ENCODE peak calls at places on chromosomes 12 and 14, in four cellular contexts. G, K, J and L are unnamed samples.

GRCh38 chr14:104290058-104290667 is 151.8 kb downstream of the KIF26A start:
- DNase-seq in G (no peak), K (no peak), J (no peak), L (no peak)

GRCh38 chr14:98949506-98950135 is 322.4 kb downstream of the BCL11B start:
- DNase-seq in G (no peak), K (no peak), J (no peak), L (no peak)

GRCh38 chr14:85625925-85626585 is 96.1 kb downstream of the FLRT2 start:
- DNase-seq in G (no peak), K (no peak), J (no peak), L (no peak)

GRCh38 chr14:103526914-103527248 is 2.1 kb upstream of the TRMT61A start:
- DNase-seq in G (no peak), K (no peak), J (no peak), L (no peak)

GRCh38 chr14:91063119-91063518 is 2.7 kb upstream of the RPS6KA5 start:
- DNase-seq in G (peak; percentile 60), K (no peak), J (no peak), L (peak; percentile 16)

GRCh38 chr14:55430024-55430690 is 10.3 kb downstream of the TBPL2 start:
- DNase-seq in G (no peak), K (peak; percentile 92), J (peak; percentile 23), L (peak; percentile 64)

GRCh38 chr12:86959766-86960458 is 703.7 kb upstream of the MGAT4C start:
- DNase-seq in G (no peak), K (no peak), J (no peak), L (no peak)

GRCh38 chr12:34257093-34257492 is 234.8 kb downstream of the ALG10 start:
- DNase-seq in G (no peak), K (peak; percentile 4), J (no peak), L (no peak)

GRCh38 chr12:54390668-54391551 is 6.4 kb upstream of the ZNF385A start:
- DNase-seq in G (no peak), K (peak; percentile 95), J (peak; percentile 96), L (no peak)

GRCh38 chr12:85805654-85806053 is 30.6 kb downstream of the RASSF9 start:
- DNase-seq in G (no peak), K (no peak), J (no peak), L (no peak)

GRCh38 chr12:95102916-95103671 is 29.7 kb upstream of the NR2C1 start:
- DNase-seq in G (peak; percentile 90), K (no peak), J (no peak), L (peak; percentile 18)

GRCh38 chr12:116717466-116718457 is 20.1 kb downstream of the SPRING1 start:
- DNase-seq in G (no peak), K (no peak), J (no peak), L (no peak)

GRCh38 chr12:75995691-75996090 is 35.9 kb downstream of the PHLDA1 start:
- DNase-seq in G (no peak), K (no peak), J (no peak), L (no peak)

GRCh38 chr12:89015419-89015818 is 336.9 kb downstream of the DUSP6 start:
- DNase-seq in G (no peak), K (no peak), J (no peak), L (no peak)

GRCh38 chr12:46579474-46579873 is 206.9 kb upstream of the SLC38A2 start:
- DNase-seq in G (no peak), K (no peak), J (no peak), L (peak; percentile 88)

GRCh38 chr14:104334812-104335161 is 196.4 kb downstream of the KIF26A start:
- DNase-seq in G (no peak), K (no peak), J (no peak), L (no peak)

GRCh38 chr12:31618228-31619025 is 27.5 kb upstream of the DENND5B start:
- DNase-seq in G (no peak), K (no peak), J (no peak), L (no peak)

GRCh38 chr12:105332925-105333324 is 2.4 kb downstream of the C12orf75 start:
- DNase-seq in G (no peak), K (no peak), J (no peak), L (no peak)

GRCh38 chr12:124477109-124477915 is 90.1 kb downstream of the NCOR2 start:
- DNase-seq in G (peak; percentile 59), K (no peak), J (no peak), L (no peak)

GRCh38 chr14:90491868-90492560 is 95.2 kb downstream of the CALM1 start:
- DNase-seq in G (no peak), K (no peak), J (peak; percentile 1), L (no peak)

GRCh38 chr12:116455540-116456306 is 103.5 kb upstream of the MAP1LC3B2 start:
- DNase-seq in G (no peak), K (peak; percentile 42), J (peak; percentile 61), L (no peak)

GRCh38 chr12:11150832-11151231 is 16.4 kb upstream of the TAS2R30 start:
- DNase-seq in G (no peak), K (no peak), J (no peak), L (no peak)

GRCh38 chr14:100755649-100756048 is 29.0 kb downstream of the DLK1 start:
- DNase-seq in G (no peak), K (no peak), J (peak; percentile 39), L (no peak)

GRCh38 chr14:101878222-101879211 is 85.9 kb upstream of the DYNC1H1 start:
- DNase-seq in G (no peak), K (no peak), J (no peak), L (no peak)

GRCh38 chr12:40031965-40032364 is 73.9 kb downstream of the SLC2A13 start:
- DNase-seq in G (no peak), K (no peak), J (no peak), L (no peak)

GRCh38 chr12:68259318-68259940 is 6.0 kb upstream of the IL22 start:
- DNase-seq in G (peak; percentile 24), K (no peak), J (no peak), L (no peak)

GRCh38 chr12:6335451-6336078 is 6.3 kb downstream of the TNFRSF1A start:
- DNase-seq in G (peak; percentile 60), K (peak; percentile 58), J (peak; percentile 54), L (peak; percentile 90)

GRCh38 chr12:3772380-3772779 is 19.5 kb upstream of the CRACR2A start:
- DNase-seq in G (no peak), K (no peak), J (no peak), L (no peak)

GRCh38 chr12:123058980-123059379 is 78.5 kb downstream of the ARL6IP4 start:
- DNase-seq in G (no peak), K (no peak), J (no peak), L (no peak)
- TF ChIP-seq JUNB in G (no peak), K (no peak), J (no peak), L (no peak)

DNA sequence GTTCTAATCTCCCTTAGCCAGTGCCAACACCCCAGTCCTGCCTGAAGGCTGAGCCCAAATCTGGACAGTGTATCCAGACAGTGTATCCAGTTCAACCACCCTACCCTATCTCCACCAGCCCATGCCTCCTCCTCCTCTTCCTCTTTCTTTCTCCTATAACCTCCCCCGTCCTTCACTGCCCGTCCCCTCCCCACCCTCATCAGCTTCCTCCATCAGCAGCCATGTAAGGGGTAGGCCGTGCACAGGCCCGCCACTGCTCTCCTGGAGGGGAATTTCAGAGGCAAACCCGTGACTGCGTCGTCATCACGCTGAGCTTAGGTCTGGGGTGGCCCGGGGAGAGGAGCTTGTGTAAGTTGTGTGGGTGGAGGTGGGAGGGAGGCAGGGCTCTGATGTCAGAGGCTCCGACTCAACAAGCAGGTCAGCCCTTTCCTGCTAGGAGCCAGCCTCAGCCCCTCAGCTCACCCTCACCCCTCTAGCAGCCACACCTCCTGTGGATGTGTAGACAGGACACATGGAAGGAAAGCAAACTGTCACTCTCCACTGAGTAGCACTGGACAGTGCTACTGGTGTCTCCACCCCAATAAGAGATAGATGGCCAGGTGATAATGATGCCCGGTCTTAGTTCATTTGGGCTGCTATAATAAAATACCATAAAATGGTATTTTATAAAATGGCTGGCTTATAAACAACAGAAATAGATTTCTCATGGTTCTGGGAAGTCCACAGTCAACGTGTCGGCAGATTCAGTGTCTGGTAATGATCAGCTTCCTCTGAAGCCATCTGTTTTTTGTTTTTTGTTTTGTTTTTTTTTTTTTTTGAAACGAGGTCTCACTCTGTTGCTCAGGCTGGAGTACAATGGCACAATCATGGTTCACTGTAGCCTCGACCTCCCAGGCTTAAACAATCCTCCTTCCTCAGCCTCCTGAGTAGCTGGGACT is 50.4 kb downstream of the IRF2BPL start:
- DNase-seq in G (peak; percentile 81), K (no peak), J (peak; percentile 68), L (peak; percentile 52)
- H2AFZ ChIP-seq in G (peak overlapping the region; percentile 79), K (peak overlapping the region; percentile 78), J (peak overlapping the region; percentile 85), L (no peak overlapping the region)

DNA sequence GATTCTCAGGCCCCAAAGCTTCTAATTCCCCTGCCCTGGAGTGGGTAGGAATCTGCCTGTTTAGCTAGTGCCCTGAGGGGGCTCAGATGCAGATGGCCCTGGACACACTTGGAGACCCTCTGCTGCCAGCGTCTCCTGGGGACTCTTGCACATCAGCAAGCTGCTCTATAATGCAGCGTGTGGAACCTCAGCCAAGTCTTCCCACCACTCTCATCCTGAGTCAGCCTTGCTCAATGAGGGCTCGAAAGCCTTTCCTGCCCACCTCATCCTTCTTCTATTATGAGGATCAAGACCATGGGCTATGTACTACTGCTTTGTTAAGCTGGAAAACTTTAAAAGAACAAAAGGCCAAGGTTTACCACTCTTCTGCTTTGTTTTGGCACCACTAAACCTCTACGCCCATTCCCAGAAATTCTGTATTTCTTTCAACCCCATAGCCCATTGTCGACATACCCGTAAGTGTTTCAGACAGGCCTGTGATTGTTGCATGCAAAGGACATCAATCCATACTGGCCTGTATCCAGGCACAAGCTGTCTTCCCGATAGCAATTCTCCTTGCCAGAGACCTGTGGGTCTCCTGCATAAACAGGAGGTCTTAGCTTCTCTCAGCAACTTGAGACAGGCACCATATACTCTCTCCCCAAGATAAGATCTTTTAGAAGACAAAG is 246.9 kb downstream of the DPF3 start:
- DNase-seq in G (no peak), K (no peak), J (no peak), L (no peak)
- TF ChIP-seq JUNB in G (no peak), K (no peak), J (no peak), L (no peak)

DNA sequence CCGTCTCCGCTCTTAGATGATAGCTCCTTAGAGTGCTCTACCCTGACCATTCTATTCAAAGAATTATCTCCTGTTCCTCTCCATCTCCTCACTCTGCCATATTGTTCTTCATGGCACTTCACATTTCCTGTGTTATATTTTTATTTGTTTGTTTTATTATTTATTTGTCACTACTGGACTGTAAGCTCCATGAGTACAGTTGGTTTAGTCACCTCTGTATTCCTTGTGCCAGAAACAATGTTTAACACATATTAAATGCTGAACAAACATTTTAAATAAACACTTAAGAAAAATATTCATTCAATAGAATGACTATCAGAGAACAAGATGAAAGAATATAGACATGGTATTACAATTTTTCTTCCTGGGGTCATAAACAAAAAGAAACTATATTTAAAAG is 35.6 kb downstream of the KIAA0586 start:
- DNase-seq in G (no peak), K (no peak), J (no peak), L (no peak)
- H2AFZ ChIP-seq in G (no peak overlapping the region), K (no peak overlapping the region), J (no peak overlapping the region), L (no peak overlapping the region)

GRCh38 chr12:55659486-55660385 is 23.0 kb downstream of the OR10P1 start:
- DNase-seq in G (no peak), K (peak; percentile 48), J (no peak), L (peak; percentile 27)
- TF ChIP-seq JUNB in G (no peak), K (no peak), J (no peak), L (no peak)